ENCODE peak calls at places on chromosome 15, in five cellular contexts. One of them, this sample, is unnamed.

GRCh38 chr15:74167891-74168331 is 5.6 kb upstream of the ISLR start:
- DNase-seq in progenitor cell of endocrine pancreas: no peak
- DNase-seq in Calu3: no peak
- DNase-seq in HFFc6: no peak
- DNase-seq in CD8-positive, alpha-beta T cell: no peak
- DNase-seq in this sample: no peak

GRCh38 chr15:74603789-74604705 is 11.6 kb upstream of the CLK3 start:
- DNase-seq in progenitor cell of endocrine pancreas: no peak
- DNase-seq in Calu3: no peak
- DNase-seq in HFFc6: no peak
- DNase-seq in CD8-positive, alpha-beta T cell: no peak
- DNase-seq in this sample: no peak

GRCh38 chr15:24675332-24676144 is at the start of gene NPAP1:
- DNase-seq in progenitor cell of endocrine pancreas: no peak
- DNase-seq in Calu3: no peak
- DNase-seq in HFFc6: no peak
- DNase-seq in CD8-positive, alpha-beta T cell: no peak
- DNase-seq in this sample: no peak

GRCh38 chr15:63856711-63857458 is 23.1 kb upstream of the HERC1 start:
- DNase-seq in progenitor cell of endocrine pancreas: no peak
- DNase-seq in Calu3: no peak
- DNase-seq in HFFc6: peak
- DNase-seq in CD8-positive, alpha-beta T cell: no peak
- DNase-seq in this sample: no peak

GRCh38 chr15:96398769-96399168 is 68.3 kb downstream of the NR2F2 start:
- DNase-seq in progenitor cell of endocrine pancreas: no peak
- DNase-seq in Calu3: no peak
- DNase-seq in HFFc6: no peak
- DNase-seq in CD8-positive, alpha-beta T cell: no peak
- DNase-seq in this sample: no peak

GRCh38 chr15:67828969-67829646 is 3.8 kb downstream of the SKOR1 start:
- DNase-seq in progenitor cell of endocrine pancreas: no peak
- DNase-seq in Calu3: no peak
- DNase-seq in HFFc6: no peak
- DNase-seq in CD8-positive, alpha-beta T cell: no peak
- DNase-seq in this sample: peak

GRCh38 chr15:59174846-59175831 is 31.5 kb upstream of the LDHAL6B start:
- DNase-seq in progenitor cell of endocrine pancreas: peak
- DNase-seq in Calu3: peak
- DNase-seq in HFFc6: peak
- DNase-seq in CD8-positive, alpha-beta T cell: no peak
- DNase-seq in this sample: no peak

GRCh38 chr15:56760186-56760585 is 26.9 kb upstream of the ZNF280D start:
- DNase-seq in progenitor cell of endocrine pancreas: no peak
- DNase-seq in Calu3: peak
- DNase-seq in HFFc6: peak
- DNase-seq in CD8-positive, alpha-beta T cell: no peak
- DNase-seq in this sample: no peak

GRCh38 chr15:71275098-71275497 is 159.8 kb downstream of the THSD4 start:
- DNase-seq in progenitor cell of endocrine pancreas: no peak
- DNase-seq in Calu3: no peak
- DNase-seq in HFFc6: peak
- DNase-seq in CD8-positive, alpha-beta T cell: no peak
- DNase-seq in this sample: no peak

GRCh38 chr15:88637436-88637835 is 1.4 kb upstream of the ISG20 start:
- DNase-seq in progenitor cell of endocrine pancreas: no peak
- DNase-seq in Calu3: no peak
- DNase-seq in HFFc6: no peak
- DNase-seq in CD8-positive, alpha-beta T cell: no peak
- DNase-seq in this sample: no peak

GRCh38 chr15:49883121-49883520 is 235.9 kb downstream of the ATP8B4 start:
- DNase-seq in progenitor cell of endocrine pancreas: no peak
- DNase-seq in Calu3: no peak
- DNase-seq in HFFc6: no peak
- DNase-seq in CD8-positive, alpha-beta T cell: no peak
- DNase-seq in this sample: no peak

GRCh38 chr15:63818628-63819027 is 15.1 kb downstream of the HERC1 start:
- DNase-seq in progenitor cell of endocrine pancreas: no peak
- DNase-seq in Calu3: no peak
- DNase-seq in HFFc6: no peak
- DNase-seq in CD8-positive, alpha-beta T cell: no peak
- DNase-seq in this sample: no peak

GRCh38 chr15:90903733-90904536 is 833 bp downstream of the MAN2A2 start:
- DNase-seq in progenitor cell of endocrine pancreas: no peak
- DNase-seq in Calu3: peak
- DNase-seq in HFFc6: no peak
- DNase-seq in CD8-positive, alpha-beta T cell: no peak
- DNase-seq in this sample: no peak

GRCh38 chr15:95922431-95922830 is 408.1 kb upstream of the NR2F2 start:
- DNase-seq in progenitor cell of endocrine pancreas: no peak
- DNase-seq in Calu3: peak
- DNase-seq in HFFc6: no peak
- DNase-seq in CD8-positive, alpha-beta T cell: no peak
- DNase-seq in this sample: no peak

GRCh38 chr15:71588746-71589145 is 221.6 kb upstream of the NR2E3 start:
- DNase-seq in progenitor cell of endocrine pancreas: no peak
- DNase-seq in Calu3: peak
- DNase-seq in HFFc6: peak
- DNase-seq in CD8-positive, alpha-beta T cell: no peak
- DNase-seq in this sample: no peak

GRCh38 chr15:57861805-57862586 is 155.5 kb downstream of the POLR2M start:
- DNase-seq in progenitor cell of endocrine pancreas: no peak
- DNase-seq in Calu3: no peak
- DNase-seq in HFFc6: peak
- DNase-seq in CD8-positive, alpha-beta T cell: no peak
- DNase-seq in this sample: no peak

GRCh38 chr15:57866149-57866736 is 159.7 kb downstream of the POLR2M start:
- DNase-seq in progenitor cell of endocrine pancreas: peak
- DNase-seq in Calu3: peak
- DNase-seq in HFFc6: peak
- DNase-seq in CD8-positive, alpha-beta T cell: peak
- DNase-seq in this sample: peak

GRCh38 chr15:57867970-57868791 is 161.7 kb downstream of the POLR2M start:
- DNase-seq in progenitor cell of endocrine pancreas: no peak
- DNase-seq in Calu3: no peak
- DNase-seq in HFFc6: no peak
- DNase-seq in CD8-positive, alpha-beta T cell: no peak
- DNase-seq in this sample: no peak

GRCh38 chr15:57862761-57863160 is 156.2 kb downstream of the POLR2M start:
- DNase-seq in progenitor cell of endocrine pancreas: no peak
- DNase-seq in Calu3: no peak
- DNase-seq in HFFc6: no peak
- DNase-seq in CD8-positive, alpha-beta T cell: no peak
- DNase-seq in this sample: no peak

DNA sequence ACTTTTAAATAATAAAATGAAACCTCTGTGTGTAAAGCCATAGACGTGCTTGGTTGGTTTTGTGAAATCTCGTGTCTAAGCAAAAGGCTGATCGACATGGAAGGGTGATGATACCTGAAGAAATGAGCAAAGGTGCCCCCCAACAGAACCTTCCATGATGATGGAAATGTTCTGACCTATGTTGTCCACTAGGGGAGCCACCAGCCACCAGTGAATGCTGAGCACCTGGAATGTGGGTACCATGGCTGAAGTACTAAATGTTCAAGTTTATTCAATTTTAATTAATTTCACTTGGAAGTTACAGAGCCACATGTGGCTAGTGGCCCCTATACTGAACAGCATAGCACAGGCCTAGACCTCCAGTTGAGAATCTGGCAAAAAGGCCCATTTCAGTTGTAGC is 158.8 kb downstream of the POLR2M start:
- DNase-seq in progenitor cell of endocrine pancreas: no peak
- DNase-seq in Calu3: peak
- DNase-seq in HFFc6: no peak
- DNase-seq in CD8-positive, alpha-beta T cell: no peak
- DNase-seq in this sample: no peak
- TF ChIP-seq CTCF in progenitor cell of endocrine pancreas: peak
- TF ChIP-seq CTCF in Calu3: peak
- TF ChIP-seq CTCF in HFFc6: peak
- TF ChIP-seq CTCF in CD8-positive, alpha-beta T cell: peak
- TF ChIP-seq CTCF in this sample: no peak

DNA sequence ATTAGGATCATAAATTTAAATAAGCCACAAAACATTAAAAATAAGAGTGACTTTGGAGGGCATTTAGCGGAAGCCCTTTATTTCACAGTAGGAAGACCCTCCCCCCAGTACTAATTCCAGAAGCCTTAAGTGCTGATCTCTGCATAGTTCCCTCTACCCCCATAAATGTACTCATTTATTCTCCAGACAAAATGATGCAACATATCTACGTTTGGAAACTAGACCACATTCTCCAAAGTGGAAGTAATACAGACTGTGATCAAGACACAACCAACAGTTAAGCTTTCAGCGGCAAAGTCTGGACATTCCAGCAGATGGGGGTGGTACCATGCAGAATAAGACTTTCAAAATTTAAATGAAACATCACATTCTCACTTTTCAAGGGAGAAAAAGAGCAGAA is 44.8 kb upstream of the RPS17 start:
- DNase-seq in progenitor cell of endocrine pancreas: no peak
- DNase-seq in Calu3: no peak
- DNase-seq in HFFc6: no peak
- DNase-seq in CD8-positive, alpha-beta T cell: no peak
- DNase-seq in this sample: no peak
- TF ChIP-seq CTCF in progenitor cell of endocrine pancreas: no peak
- TF ChIP-seq CTCF in Calu3: no peak
- TF ChIP-seq CTCF in HFFc6: no peak
- TF ChIP-seq CTCF in CD8-positive, alpha-beta T cell: no peak
- TF ChIP-seq CTCF in this sample: no peak

GRCh38 chr15:40244961-40245523 is 6.2 kb downstream of the PAK6 start:
- DNase-seq in progenitor cell of endocrine pancreas: no peak
- DNase-seq in Calu3: peak
- DNase-seq in HFFc6: no peak
- DNase-seq in CD8-positive, alpha-beta T cell: no peak
- DNase-seq in this sample: no peak
- TF ChIP-seq CTCF in progenitor cell of endocrine pancreas: no peak
- TF ChIP-seq CTCF in Calu3: no peak
- TF ChIP-seq CTCF in HFFc6: no peak
- TF ChIP-seq CTCF in CD8-positive, alpha-beta T cell: no peak
- TF ChIP-seq CTCF in this sample: no peak

GRCh38 chr15:72706266-72706665 is 20.3 kb downstream of the BBS4 start:
- DNase-seq in progenitor cell of endocrine pancreas: no peak
- DNase-seq in Calu3: no peak
- DNase-seq in HFFc6: peak
- DNase-seq in CD8-positive, alpha-beta T cell: no peak
- DNase-seq in this sample: no peak
- TF ChIP-seq CTCF in progenitor cell of endocrine pancreas: no peak
- TF ChIP-seq CTCF in Calu3: no peak
- TF ChIP-seq CTCF in HFFc6: no peak
- TF ChIP-seq CTCF in CD8-positive, alpha-beta T cell: no peak
- TF ChIP-seq CTCF in this sample: no peak